ENCODE peak calls at places on chromosomes 4 and X, in six cellular contexts. N is fibroblast of lung, E is OCI-LY7, P is upper lobe of right lung, Q is breast epithelium, W is heart right ventricle. R is an unnamed sample. For H3K4me1, the result is how much of the 10 kb centered on the place peaks cover.

GRCh38 chr4:97942137-97942536 is 201.1 kb downstream of the STPG2 start:
- DNase-seq in N (no peak), E (no peak), P (no peak), Q (no peak), W (no peak), R (no peak)

GRCh38 chr4:7802093-7802726 is 137.5 kb downstream of the AFAP1 start:
- DNase-seq in N (peak), E (peak), P (peak), Q (peak), W (peak), R (no peak)

GRCh38 chr4:48791313-48791712 is 11.2 kb upstream of the FRYL start:
- DNase-seq in N (no peak), E (no peak), P (no peak), Q (no peak), W (no peak), R (no peak)

GRCh38 chr4:184248216-184248615 is 30.5 kb upstream of the ENPP6 start:
- DNase-seq in N (peak), E (no peak), P (no peak), Q (no peak), W (no peak), R (no peak)

GRCh38 chr4:89000844-89001360 is 56.1 kb downstream of the FAM13A start:
- DNase-seq in N (peak), E (no peak), P (no peak), Q (no peak), W (no peak), R (no peak)

GRCh38 chr4:67934628-67935027 is 28.7 kb downstream of the TMPRSS11A start:
- DNase-seq in N (no peak), E (no peak), P (no peak), Q (no peak), W (no peak), R (no peak)

GRCh38 chr4:100908540-100908939 is 390.7 kb upstream of the EMCN start:
- DNase-seq in N (no peak), E (no peak), P (no peak), Q (no peak), W (no peak), R (no peak)

GRCh38 chr4:6916587-6917444 is 7.2 kb downstream of the TBC1D14 start:
- DNase-seq in N (no peak), E (no peak), P (no peak), Q (peak), W (no peak), R (no peak)

GRCh38 chr4:71938776-71939175 is 93.0 kb upstream of the NPFFR2 start:
- DNase-seq in N (peak), E (no peak), P (no peak), Q (no peak), W (no peak), R (no peak)

GRCh38 chr4:177492022-177492421 is 49.8 kb upstream of the AGA start:
- DNase-seq in N (no peak), E (no peak), P (no peak), Q (no peak), W (no peak), R (no peak)

GRCh38 chr4:65791111-65791806 is 121.0 kb upstream of the EPHA5 start:
- DNase-seq in N (no peak), E (no peak), P (no peak), Q (no peak), W (no peak), R (no peak)

GRCh38 chrX:151870603-151871002 is 42.1 kb upstream of the MAGEA4 start:
- DNase-seq in N (peak), E (no peak), P (no peak), Q (no peak), W (no peak), R (no peak)

GRCh38 chrX:254630-255215 is 26.5 kb upstream of the PLCXD1 start:
- DNase-seq in N (no peak), E (no peak), P (peak), Q (peak), W (no peak), R (peak)

GRCh38 chr4:99875073-99875472 is 19.2 kb downstream of the LAMTOR3 start:
- DNase-seq in N (no peak), E (no peak), P (no peak), Q (no peak), W (no peak), R (no peak)

GRCh38 chr4:184011810-184012209 is 106.7 kb downstream of the STOX2 start:
- DNase-seq in N (no peak), E (no peak), P (no peak), Q (no peak), W (no peak), R (no peak)

GRCh38 chr4:178275671-178276360 is 833.6 kb upstream of the AGA start:
- DNase-seq in N (no peak), E (no peak), P (no peak), Q (no peak), W (no peak), R (no peak)

GRCh38 chrX:153434801-153435200 is 11.1 kb downstream of the TREX2 start:
- DNase-seq in N (no peak), E (no peak), P (no peak), Q (no peak), W (no peak), R (no peak)

GRCh38 chr4:4384837-4385236 is 2.1 kb upstream of the NSG1 start:
- DNase-seq in N (no peak), E (peak), P (no peak), Q (no peak), W (no peak), R (no peak)

GRCh38 chrX:69073241-69073640 is 92.0 kb downstream of the PJA1 start:
- DNase-seq in N (no peak), E (no peak), P (no peak), Q (no peak), W (no peak), R (no peak)

GRCh38 chrX:138986235-138986634 is 274.7 kb upstream of the FGF13 start:
- DNase-seq in N (no peak), E (no peak), P (no peak), Q (no peak), W (no peak), R (no peak)

GRCh38 chr4:109079731-109080130 is 222.7 kb downstream of the COL25A1 start:
- DNase-seq in N (no peak), E (no peak), P (no peak), Q (no peak), W (no peak), R (no peak)

GRCh38 chrX:115067812-115068211 is 50.4 kb upstream of the IL13RA2 start:
- DNase-seq in N (peak), E (no peak), P (no peak), Q (no peak), W (no peak), R (no peak)

GRCh38 chrX:152632445-152633097 is 5.1 kb upstream of the GABRQ start:
- DNase-seq in N (peak), E (peak), P (no peak), Q (peak), W (peak), R (no peak)

GRCh38 chr4:103002551-103002950 is 17.0 kb downstream of the SLC9B1 start:
- DNase-seq in N (peak), E (no peak), P (no peak), Q (no peak), W (no peak), R (no peak)

GRCh38 chr4:152468408-152468807 is 67.5 kb downstream of the FBXW7 start:
- DNase-seq in N (no peak), E (no peak), P (no peak), Q (no peak), W (no peak), R (no peak)

GRCh38 chrX:68992998-68993397 is 164.2 kb downstream of the EFNB1 start:
- DNase-seq in N (no peak), E (no peak), P (no peak), Q (no peak), W (no peak), R (no peak)

GRCh38 chr4:47862297-47862696 is 24.4 kb upstream of the CORIN start:
- DNase-seq in N (peak), E (no peak), P (no peak), Q (no peak), W (no peak), R (no peak)

GRCh38 chrX:119606508-119607389 is 525 bp upstream of the NKRF start:
- DNase-seq in N (peak), E (no peak), P (no peak), Q (no peak), W (no peak), R (no peak)

GRCh38 chrX:63350551-63350950 is 581 bp downstream of the SPIN4 start:
- DNase-seq in N (peak), E (peak), P (peak), Q (no peak), W (peak), R (no peak)

GRCh38 chrX:57453901-57454300 is 137.9 kb upstream of the ZXDB start:
- DNase-seq in N (no peak), E (peak), P (no peak), Q (no peak), W (no peak), R (no peak)

GRCh38 chrX:54012830-54013500 is 31.3 kb downstream of the PHF8 start:
- DNase-seq in N (no peak), E (no peak), P (no peak), Q (no peak), W (no peak), R (no peak)

GRCh38 chrX:73768886-73769285 is 205.9 kb downstream of the CHIC1 start:
- DNase-seq in N (no peak), E (no peak), P (no peak), Q (no peak), W (no peak), R (no peak)

GRCh38 chrX:140701480-140701879 is 8.1 kb upstream of the LINC00632 start:
- DNase-seq in N (peak), E (no peak), P (no peak), Q (no peak), W (no peak), R (no peak)

GRCh38 chrX:140697618-140698017 is 11.9 kb upstream of the LINC00632 start:
- DNase-seq in N (no peak), E (no peak), P (no peak), Q (no peak), W (no peak), R (no peak)
- TF ChIP-seq CTCF in N (no peak), E (peak), P (no peak), Q (no peak), W (peak), R (no peak)

GRCh38 chrX:78957049-78957767 is 12.0 kb downstream of the P2RY10 start:
- DNase-seq in N (no peak), E (no peak), P (no peak), Q (no peak), W (no peak), R (no peak)
- H3K4me3 ChIP-seq in N (no peak), E (peak), P (no peak), Q (no peak), W (no peak), R (no peak)

GRCh38 chr4:2261110-2261852 is 628 bp downstream of the MXD4 start:
- DNase-seq in N (peak), E (peak), P (peak), Q (no peak), W (peak), R (peak)

GRCh38 chr4:2261853-2262144 is at the start of gene MXD4:
- DNase-seq in N (no peak), E (no peak), P (no peak), Q (no peak), W (no peak), R (no peak)

GRCh38 chr4:2262944-2263250 is 988 bp upstream of the MXD4 start:
- DNase-seq in N (no peak), E (no peak), P (no peak), Q (no peak), W (no peak), R (peak)

GRCh38 chr4:2263701-2264321 is 1.9 kb upstream of the MXD4 start:
- DNase-seq in N (no peak), E (peak), P (peak), Q (no peak), W (no peak), R (no peak)

GRCh38 chr4:2262145-2262943 is 435 bp upstream of the MXD4 start:
- DNase-seq in N (peak), E (peak), P (peak), Q (peak), W (peak), R (peak)
- H3K4me1 ChIP-seq in N (under half), E (under half), P (half or more), Q (under half), W (under half), R (under half)

GRCh38 chr4:53354012-53354722 is 11.7 kb downstream of the SCFD2 start:
- DNase-seq in N (no peak), E (no peak), P (no peak), Q (no peak), W (no peak), R (no peak)
- TF ChIP-seq CTCF in N (no peak), E (no peak), P (no peak), Q (no peak), W (no peak), R (no peak)

DNA sequence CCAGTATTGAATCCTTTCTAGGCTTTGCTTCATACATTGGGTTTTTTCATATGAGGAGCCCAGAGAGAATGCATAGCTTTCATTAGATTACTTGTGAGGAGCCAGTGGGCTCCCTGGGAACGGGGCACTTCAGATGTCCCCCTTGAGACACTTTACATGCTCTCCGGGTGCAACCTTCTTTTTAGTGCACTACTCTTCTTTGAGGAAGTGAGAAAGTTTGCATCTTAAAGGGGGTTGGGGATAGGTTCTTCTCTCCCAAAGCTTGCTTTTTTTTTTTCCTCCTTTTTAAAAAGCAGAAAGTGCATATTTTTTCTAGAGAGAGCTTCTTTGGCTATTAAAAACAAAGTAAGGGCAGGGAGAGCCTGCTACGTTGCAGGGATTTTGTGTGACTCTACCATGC is 4.3 kb downstream of the HADH start:
- DNase-seq in N (no peak), E (peak), P (no peak), Q (no peak), W (no peak), R (no peak)
- H3K4me3 ChIP-seq in N (no peak), E (peak), P (no peak), Q (no peak), W (no peak), R (no peak)

DNA sequence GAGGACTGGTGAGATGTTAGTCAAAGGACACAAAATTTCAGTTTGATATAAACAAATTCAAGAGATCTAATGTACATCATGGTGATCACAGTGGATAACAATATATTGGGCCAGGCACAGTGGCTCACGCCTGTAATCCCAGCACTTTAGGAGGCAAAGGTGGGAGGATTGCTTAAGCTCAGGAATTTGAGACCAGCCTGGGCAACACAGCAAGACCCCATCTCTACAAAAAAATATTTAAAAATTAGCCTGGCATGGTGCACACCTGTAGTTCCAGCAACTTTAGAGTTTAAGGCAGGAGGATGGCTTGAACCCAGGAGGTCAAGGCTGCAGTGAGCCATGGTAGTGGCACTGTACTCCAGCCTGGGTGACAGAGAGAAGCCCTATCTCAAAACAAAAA is 8.7 kb downstream of the SCARB2 start:
- DNase-seq in N (no peak), E (no peak), P (no peak), Q (no peak), W (no peak), R (no peak)
- H3K4me1 ChIP-seq in N (under half), E (under half), P (half or more), Q (under half), W (under half), R (under half)

GRCh38 chr4:73869130-73870055 is at the start of gene CXCL1:
- DNase-seq in N (no peak), E (no peak), P (peak), Q (no peak), W (peak), R (no peak)
- TF ChIP-seq CTCF in N (no peak), E (no peak), P (no peak), Q (no peak), W (no peak), R (peak)

GRCh38 chr4:153468587-153468986 is 2.4 kb downstream of the TMEM131L start:
- DNase-seq in N (no peak), E (peak), P (no peak), Q (no peak), W (no peak), R (no peak)
- H3K4me3 ChIP-seq in N (peak), E (peak), P (peak), Q (peak), W (peak), R (no peak)